ENCODE peak calls at places on chromosome 17, in six cellular contexts. H, E, W, G, K and Q are unnamed samples.

GRCh38 chr17:51154176-51154575 is 817 bp downstream of the NME1 start:
- DNase-seq in W (no peak), H (peak; percentile 20), K (no peak), E (no peak), G (no peak), Q (peak; percentile 33)

GRCh38 chr17:62652251-62653001 is 25.0 kb downstream of the MRC2 start:
- DNase-seq in W (peak; percentile 35), G (no peak), H (peak; percentile 75), E (peak; percentile 58), K (no peak), Q (peak; percentile 89)

GRCh38 chr17:83099570-83100181 is 20.3 kb downstream of the METRNL start:
- DNase-seq in K (no peak), E (no peak), H (no peak), W (no peak), G (no peak), Q (no peak)

GRCh38 chr17:35745749-35746320 is 7.2 kb downstream of the GAS2L2 start:
- DNase-seq in W (no peak), G (no peak), E (no peak), K (no peak), H (no peak), Q (no peak)

GRCh38 chr17:6986676-6987075 is 9.2 kb upstream of the ALOX12 start:
- DNase-seq in W (no peak), G (no peak), H (no peak), E (no peak), K (no peak), Q (no peak)

GRCh38 chr17:21286066-21286770 is 1.7 kb downstream of the MAP2K3 start:
- DNase-seq in G (no peak), W (no peak), H (peak; percentile 99), E (peak; percentile 96), K (no peak), Q (peak; percentile 99)

GRCh38 chr17:39926588-39927100 is 757 bp downstream of the ORMDL3 start:
- DNase-seq in H (no peak), E (peak; percentile 42), W (peak; percentile 26), K (peak; percentile 69), G (no peak), Q (peak; percentile 48)

GRCh38 chr17:36721560-36722120 is 120.3 kb downstream of the MRM1 start:
- DNase-seq in E (no peak), G (no peak), H (peak; percentile 2), K (no peak), W (no peak), Q (peak; percentile 5)

GRCh38 chr17:50778471-50778870 is 11.2 kb upstream of the ANKRD40CL start:
- DNase-seq in H (no peak), E (no peak), K (no peak), W (no peak), G (no peak), Q (no peak)

GRCh38 chr17:30401097-30401496 is 22.4 kb downstream of the CPD start:
- DNase-seq in K (no peak), W (no peak), G (no peak), E (no peak), H (no peak), Q (no peak)

GRCh38 chr17:74027539-74027938 is 175.9 kb upstream of the RPL38 start:
- DNase-seq in G (no peak), K (no peak), H (no peak), W (no peak), E (no peak), Q (no peak)

GRCh38 chr17:9409430-9409829 is 166.2 kb downstream of the STX8 start:
- DNase-seq in E (no peak), G (no peak), K (no peak), H (no peak), W (no peak), Q (no peak)

GRCh38 chr17:61980535-61980934 is 52.8 kb upstream of the INTS2 start:
- DNase-seq in E (no peak), W (no peak), K (no peak), H (no peak), G (no peak), Q (no peak)

GRCh38 chr17:2025220-2025621 is at the start of gene RTN4RL1:
- DNase-seq in K (peak; percentile 78), W (peak; percentile 55), E (peak; percentile 67), G (no peak), H (no peak), Q (peak; percentile 47)

GRCh38 chr17:76204277-76204676 is 36.0 kb downstream of the RNF157 start:
- DNase-seq in G (no peak), K (no peak), E (peak; percentile 64), H (peak; percentile 86), W (no peak), Q (peak; percentile 81)

GRCh38 chr17:43695968-43696865 is 34.5 kb upstream of the MEOX1 start:
- DNase-seq in W (no peak), E (no peak), H (peak; percentile 20), K (peak; percentile 26), G (no peak), Q (no peak)

GRCh38 chr17:58421711-58422110 is 4.4 kb upstream of the RNF43 start:
- DNase-seq in E (no peak), H (no peak), G (no peak), K (no peak), W (peak; percentile 37), Q (no peak)

GRCh38 chr17:10192963-10193362 is 5.4 kb downstream of the GAS7 start:
- DNase-seq in W (no peak), H (peak; percentile 84), K (no peak), E (peak; percentile 76), G (no peak), Q (peak; percentile 75)

GRCh38 chr17:69492410-69493071 is 78.0 kb downstream of the MAP2K6 start:
- DNase-seq in G (peak; percentile 44), H (peak; percentile 88), K (peak; percentile 88), W (no peak), E (peak; percentile 86), Q (peak; percentile 78)

GRCh38 chr17:77332034-77332971 is 191.5 kb downstream of the SEC14L1 start:
- DNase-seq in H (no peak), W (no peak), K (no peak), E (peak; percentile 73), G (no peak), Q (peak; percentile 14)

GRCh38 chr17:79360196-79360595 is 250.7 kb downstream of the RBFOX3 start:
- DNase-seq in K (no peak), W (no peak), H (no peak), G (no peak), E (no peak), Q (no peak)
- H4K91ac ChIP-seq in K (no peak overlapping the region), W (no peak overlapping the region), H (no peak overlapping the region), G (no peak overlapping the region), E (no peak overlapping the region), Q (no peak overlapping the region)

GRCh38 chr17:41284546-41284945 is 9.0 kb downstream of the KRTAP9-7 start:
- DNase-seq in E (peak; percentile 0), H (no peak), G (no peak), K (no peak), W (no peak), Q (no peak)

GRCh38 chr17:41284043-41284442 is 8.5 kb downstream of the KRTAP9-7 start:
- DNase-seq in E (peak; percentile 0), K (no peak), G (no peak), H (peak; percentile 41), W (no peak), Q (no peak)

DNA sequence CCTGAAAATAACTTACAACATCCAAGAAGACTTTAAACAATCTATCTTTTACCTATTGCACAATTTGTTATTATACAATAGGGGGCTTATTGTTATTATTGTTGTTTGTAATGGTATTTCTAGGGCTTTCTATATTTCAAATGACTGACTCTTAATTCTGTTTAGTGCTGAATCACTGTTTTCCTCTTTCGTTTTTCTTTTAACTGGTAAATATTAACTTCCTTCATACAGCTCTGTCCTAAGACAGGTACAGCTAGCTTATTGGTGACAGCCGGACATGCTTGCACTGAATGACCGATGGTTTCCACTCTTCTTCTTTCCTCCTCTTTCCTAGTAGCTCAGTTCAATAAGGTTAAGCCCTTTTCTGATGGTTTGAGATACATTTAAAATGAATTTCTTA is 11.6 kb downstream of the KRTAP9-7 start:
- DNase-seq in E (no peak), H (no peak), K (no peak), W (no peak), G (no peak), Q (no peak)
- H4K91ac ChIP-seq in E (no peak overlapping the region), H (no peak overlapping the region), K (no peak overlapping the region), W (no peak overlapping the region), G (no peak overlapping the region), Q (no peak overlapping the region)

DNA sequence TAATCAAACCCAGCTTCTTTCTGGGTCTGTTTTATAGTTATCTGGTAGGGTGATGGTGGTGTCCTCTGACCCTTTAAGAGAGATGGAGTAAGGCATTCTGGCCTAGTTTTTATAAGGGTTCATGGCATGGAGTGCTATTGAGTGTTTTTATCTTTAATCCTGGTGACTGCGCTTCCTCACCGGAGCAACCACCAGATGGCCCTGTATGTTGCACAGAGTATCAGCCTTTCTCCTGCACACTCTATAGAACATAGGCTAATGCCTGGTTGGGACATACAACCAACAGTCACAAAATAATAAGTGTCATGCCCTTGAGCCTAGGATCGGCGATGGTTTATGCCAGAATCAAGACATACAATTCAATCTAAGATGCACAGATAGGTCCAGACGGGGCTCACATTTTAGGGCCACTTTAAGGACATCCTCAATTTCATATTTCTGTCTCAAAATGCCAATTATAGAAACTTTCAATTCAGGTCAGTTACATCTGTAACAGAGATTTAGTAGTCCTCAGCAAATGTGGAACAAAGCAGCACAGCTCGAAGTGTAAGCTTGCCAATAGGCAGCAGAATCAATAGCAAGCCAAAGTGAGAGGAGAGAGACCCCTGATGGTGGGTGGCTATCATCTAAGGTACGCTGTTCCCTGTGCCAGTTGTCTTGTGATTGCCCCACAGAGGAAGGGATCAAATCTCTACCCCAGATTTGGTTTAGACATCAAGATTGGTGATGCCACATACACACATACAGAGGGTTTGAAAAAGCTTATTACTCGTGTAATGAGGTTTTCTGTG is 37.2 kb upstream of the HOXB9 start:
- DNase-seq in G (no peak), E (peak; percentile 4), W (no peak), H (no peak), K (no peak), Q (no peak)
- H4K91ac ChIP-seq in G (no peak overlapping the region), E (no peak overlapping the region), W (no peak overlapping the region), H (no peak overlapping the region), K (no peak overlapping the region), Q (no peak overlapping the region)

GRCh38 chr17:57393368-57393767 is 137.0 kb downstream of the MSI2 start:
- DNase-seq in W (no peak), H (no peak), E (no peak), G (no peak), K (no peak), Q (no peak)

GRCh38 chr17:57395721-57396321 is 139.5 kb downstream of the MSI2 start:
- DNase-seq in W (no peak), H (no peak), E (no peak), K (no peak), G (no peak), Q (peak; percentile 27)

GRCh38 chr17:57394375-57394774 is 138.1 kb downstream of the MSI2 start:
- DNase-seq in G (no peak), H (no peak), K (no peak), E (peak; percentile 43), W (no peak), Q (no peak)

GRCh38 chr17:57397402-57397801 is 141.1 kb downstream of the MSI2 start:
- DNase-seq in H (no peak), E (no peak), W (no peak), K (no peak), G (no peak), Q (no peak)

GRCh38 chr17:57396515-57396921 is 140.2 kb downstream of the MSI2 start:
- DNase-seq in W (no peak), G (no peak), K (no peak), E (no peak), H (no peak), Q (peak; percentile 9)
- H4K91ac ChIP-seq in W (no peak overlapping the region), G (no peak overlapping the region), K (no peak overlapping the region), E (no peak overlapping the region), H (no peak overlapping the region), Q (peak overlapping the region; percentile 43)

GRCh38 chr17:65851965-65852736 is 290.7 kb upstream of the AXIN2 start:
- DNase-seq in K (no peak), W (no peak), E (no peak), H (no peak), G (no peak), Q (no peak)
- H4K91ac ChIP-seq in K (no peak overlapping the region), W (no peak overlapping the region), E (no peak overlapping the region), H (no peak overlapping the region), G (no peak overlapping the region), Q (no peak overlapping the region)